ENCODE peak calls at places on chromosomes 4 and X, in eight cellular contexts. One of them, this sample, is unnamed.

GRCh38 chr4:128869801-128870509 is 60.5 kb downstream of the JADE1 start:
- DNase-seq in AG08396: no peak
- DNase-seq in iris pigment epithelial cell: no peak
- DNase-seq in epithelial cell of esophagus: peak
- DNase-seq in amniotic stem cell: no peak
- DNase-seq in T follicular helper cell: no peak
- DNase-seq in AG04450: no peak
- DNase-seq in NT2/D1: no peak
- DNase-seq in this sample: no peak

GRCh38 chr4:120850048-120850599 is 72.4 kb downstream of the PRDM5 start:
- DNase-seq in AG08396: peak
- DNase-seq in iris pigment epithelial cell: peak
- DNase-seq in epithelial cell of esophagus: no peak
- DNase-seq in amniotic stem cell: peak
- DNase-seq in T follicular helper cell: no peak
- DNase-seq in AG04450: no peak
- DNase-seq in NT2/D1: no peak
- DNase-seq in this sample: no peak

GRCh38 chrX:114774691-114775090 is 190.8 kb downstream of the HTR2C start:
- DNase-seq in AG08396: no peak
- DNase-seq in iris pigment epithelial cell: peak
- DNase-seq in epithelial cell of esophagus: peak
- DNase-seq in amniotic stem cell: no peak
- DNase-seq in T follicular helper cell: no peak
- DNase-seq in AG04450: no peak
- DNase-seq in NT2/D1: peak
- DNase-seq in this sample: no peak

GRCh38 chr4:78138252-78138651 is 81.1 kb downstream of the FRAS1 start:
- DNase-seq in AG08396: no peak
- DNase-seq in iris pigment epithelial cell: no peak
- DNase-seq in epithelial cell of esophagus: no peak
- DNase-seq in amniotic stem cell: no peak
- DNase-seq in T follicular helper cell: no peak
- DNase-seq in AG04450: no peak
- DNase-seq in NT2/D1: no peak
- DNase-seq in this sample: no peak

GRCh38 chrX:153992180-153992579 is 19.6 kb downstream of the TMEM187 start:
- DNase-seq in AG08396: no peak
- DNase-seq in iris pigment epithelial cell: no peak
- DNase-seq in epithelial cell of esophagus: no peak
- DNase-seq in amniotic stem cell: no peak
- DNase-seq in T follicular helper cell: no peak
- DNase-seq in AG04450: no peak
- DNase-seq in NT2/D1: no peak
- DNase-seq in this sample: no peak

GRCh38 chr4:127881565-127881869 is 824 bp downstream of the PLK4 start:
- DNase-seq in AG08396: no peak
- DNase-seq in iris pigment epithelial cell: no peak
- DNase-seq in epithelial cell of esophagus: no peak
- DNase-seq in amniotic stem cell: no peak
- DNase-seq in T follicular helper cell: no peak
- DNase-seq in AG04450: no peak
- DNase-seq in NT2/D1: no peak
- DNase-seq in this sample: no peak

GRCh38 chrX:85244411-85245210 is 820 bp downstream of the ZNF711 start:
- DNase-seq in AG08396: peak
- DNase-seq in iris pigment epithelial cell: peak
- DNase-seq in epithelial cell of esophagus: no peak
- DNase-seq in amniotic stem cell: no peak
- DNase-seq in T follicular helper cell: no peak
- DNase-seq in AG04450: no peak
- DNase-seq in NT2/D1: no peak
- DNase-seq in this sample: no peak

GRCh38 chr4:7738458-7739076 is 201.1 kb downstream of the AFAP1 start:
- DNase-seq in AG08396: no peak
- DNase-seq in iris pigment epithelial cell: no peak
- DNase-seq in epithelial cell of esophagus: no peak
- DNase-seq in amniotic stem cell: no peak
- DNase-seq in T follicular helper cell: no peak
- DNase-seq in AG04450: no peak
- DNase-seq in NT2/D1: no peak
- DNase-seq in this sample: no peak

GRCh38 chr4:120842046-120842445 is 80.5 kb downstream of the PRDM5 start:
- DNase-seq in AG08396: peak
- DNase-seq in iris pigment epithelial cell: peak
- DNase-seq in epithelial cell of esophagus: no peak
- DNase-seq in amniotic stem cell: no peak
- DNase-seq in T follicular helper cell: no peak
- DNase-seq in AG04450: peak
- DNase-seq in NT2/D1: no peak
- DNase-seq in this sample: no peak

GRCh38 chr4:157291071-157291470 is 70.5 kb downstream of the GRIA2 start:
- DNase-seq in AG08396: no peak
- DNase-seq in iris pigment epithelial cell: no peak
- DNase-seq in epithelial cell of esophagus: no peak
- DNase-seq in amniotic stem cell: no peak
- DNase-seq in T follicular helper cell: no peak
- DNase-seq in AG04450: no peak
- DNase-seq in NT2/D1: no peak
- DNase-seq in this sample: no peak

GRCh38 chr4:53100801-53101581 is 238.9 kb downstream of the RASL11B start:
- DNase-seq in AG08396: no peak
- DNase-seq in iris pigment epithelial cell: peak
- DNase-seq in epithelial cell of esophagus: peak
- DNase-seq in amniotic stem cell: peak
- DNase-seq in T follicular helper cell: no peak
- DNase-seq in AG04450: no peak
- DNase-seq in NT2/D1: no peak
- DNase-seq in this sample: no peak

GRCh38 chr4:54277691-54278090 is 48.6 kb downstream of the PDGFRA start:
- DNase-seq in AG08396: peak
- DNase-seq in iris pigment epithelial cell: peak
- DNase-seq in epithelial cell of esophagus: peak
- DNase-seq in amniotic stem cell: peak
- DNase-seq in T follicular helper cell: no peak
- DNase-seq in AG04450: peak
- DNase-seq in NT2/D1: no peak
- DNase-seq in this sample: no peak

GRCh38 chrX:155134255-155134654 is 62.9 kb downstream of the BRCC3 start:
- DNase-seq in AG08396: no peak
- DNase-seq in iris pigment epithelial cell: no peak
- DNase-seq in epithelial cell of esophagus: no peak
- DNase-seq in amniotic stem cell: no peak
- DNase-seq in T follicular helper cell: no peak
- DNase-seq in AG04450: no peak
- DNase-seq in NT2/D1: no peak
- DNase-seq in this sample: no peak

GRCh38 chrX:136656596-136656995 is 8.6 kb downstream of the CD40LG start:
- DNase-seq in AG08396: no peak
- DNase-seq in iris pigment epithelial cell: no peak
- DNase-seq in epithelial cell of esophagus: no peak
- DNase-seq in amniotic stem cell: no peak
- DNase-seq in T follicular helper cell: no peak
- DNase-seq in AG04450: no peak
- DNase-seq in NT2/D1: no peak
- DNase-seq in this sample: no peak

GRCh38 chrX:41970419-41970818 is 47.1 kb upstream of the CASK start:
- DNase-seq in AG08396: no peak
- DNase-seq in iris pigment epithelial cell: no peak
- DNase-seq in epithelial cell of esophagus: no peak
- DNase-seq in amniotic stem cell: no peak
- DNase-seq in T follicular helper cell: no peak
- DNase-seq in AG04450: no peak
- DNase-seq in NT2/D1: no peak
- DNase-seq in this sample: no peak

GRCh38 chr4:8770518-8771257 is 101.0 kb downstream of the HMX1 start:
- DNase-seq in AG08396: no peak
- DNase-seq in iris pigment epithelial cell: no peak
- DNase-seq in epithelial cell of esophagus: no peak
- DNase-seq in amniotic stem cell: no peak
- DNase-seq in T follicular helper cell: no peak
- DNase-seq in AG04450: no peak
- DNase-seq in NT2/D1: no peak
- DNase-seq in this sample: no peak

GRCh38 chr4:83708500-83709175 is 172.7 kb downstream of the GPAT3 start:
- DNase-seq in AG08396: no peak
- DNase-seq in iris pigment epithelial cell: no peak
- DNase-seq in epithelial cell of esophagus: no peak
- DNase-seq in amniotic stem cell: no peak
- DNase-seq in T follicular helper cell: no peak
- DNase-seq in AG04450: no peak
- DNase-seq in NT2/D1: peak
- DNase-seq in this sample: no peak

GRCh38 chr4:56976878-56977320 is 507 bp downstream of the NOA1 start:
- DNase-seq in AG08396: peak
- DNase-seq in iris pigment epithelial cell: peak
- DNase-seq in epithelial cell of esophagus: peak
- DNase-seq in amniotic stem cell: no peak
- DNase-seq in T follicular helper cell: peak
- DNase-seq in AG04450: no peak
- DNase-seq in NT2/D1: no peak
- DNase-seq in this sample: peak

GRCh38 chrX:22024577-22024976 is 7.5 kb upstream of the PHEX start:
- DNase-seq in AG08396: no peak
- DNase-seq in iris pigment epithelial cell: no peak
- DNase-seq in epithelial cell of esophagus: no peak
- DNase-seq in amniotic stem cell: no peak
- DNase-seq in T follicular helper cell: no peak
- DNase-seq in AG04450: no peak
- DNase-seq in NT2/D1: no peak
- DNase-seq in this sample: no peak

GRCh38 chr4:106032851-106033286 is 137.6 kb downstream of the NPNT start:
- DNase-seq in AG08396: no peak
- DNase-seq in iris pigment epithelial cell: no peak
- DNase-seq in epithelial cell of esophagus: peak
- DNase-seq in amniotic stem cell: no peak
- DNase-seq in T follicular helper cell: no peak
- DNase-seq in AG04450: no peak
- DNase-seq in NT2/D1: no peak
- DNase-seq in this sample: no peak

GRCh38 chr4:128322986-128323385 is 35.4 kb upstream of the PGRMC2 start:
- DNase-seq in AG08396: peak
- DNase-seq in iris pigment epithelial cell: peak
- DNase-seq in epithelial cell of esophagus: peak
- DNase-seq in amniotic stem cell: no peak
- DNase-seq in T follicular helper cell: no peak
- DNase-seq in AG04450: no peak
- DNase-seq in NT2/D1: no peak
- DNase-seq in this sample: no peak

GRCh38 chr4:38030023-38030422 is 69.8 kb downstream of the PTTG2 start:
- DNase-seq in AG08396: no peak
- DNase-seq in iris pigment epithelial cell: peak
- DNase-seq in epithelial cell of esophagus: peak
- DNase-seq in amniotic stem cell: no peak
- DNase-seq in T follicular helper cell: no peak
- DNase-seq in AG04450: no peak
- DNase-seq in NT2/D1: no peak
- DNase-seq in this sample: no peak

GRCh38 chr4:80202784-80203553 is 5.7 kb downstream of the PRDM8 start:
- DNase-seq in AG08396: no peak
- DNase-seq in iris pigment epithelial cell: peak
- DNase-seq in epithelial cell of esophagus: peak
- DNase-seq in amniotic stem cell: no peak
- DNase-seq in T follicular helper cell: peak
- DNase-seq in AG04450: no peak
- DNase-seq in NT2/D1: no peak
- DNase-seq in this sample: no peak

GRCh38 chr4:185183622-185184281 is 20.0 kb downstream of the CFAP97 start:
- DNase-seq in AG08396: peak
- DNase-seq in iris pigment epithelial cell: peak
- DNase-seq in epithelial cell of esophagus: peak
- DNase-seq in amniotic stem cell: peak
- DNase-seq in T follicular helper cell: peak
- DNase-seq in AG04450: peak
- DNase-seq in NT2/D1: peak
- DNase-seq in this sample: peak

GRCh38 chrX:39827959-39828358 is 269.8 kb downstream of the BCOR start:
- DNase-seq in AG08396: no peak
- DNase-seq in iris pigment epithelial cell: no peak
- DNase-seq in epithelial cell of esophagus: no peak
- DNase-seq in amniotic stem cell: no peak
- DNase-seq in T follicular helper cell: no peak
- DNase-seq in AG04450: no peak
- DNase-seq in NT2/D1: no peak
- DNase-seq in this sample: no peak

GRCh38 chrX:3598696-3599095 is 114.8 kb downstream of the PRKX start:
- DNase-seq in AG08396: no peak
- DNase-seq in iris pigment epithelial cell: no peak
- DNase-seq in epithelial cell of esophagus: no peak
- DNase-seq in amniotic stem cell: no peak
- DNase-seq in T follicular helper cell: no peak
- DNase-seq in AG04450: no peak
- DNase-seq in NT2/D1: no peak
- DNase-seq in this sample: no peak

GRCh38 chr4:145881991-145882390 is 56.6 kb downstream of the ZNF827 start:
- DNase-seq in AG08396: no peak
- DNase-seq in iris pigment epithelial cell: no peak
- DNase-seq in epithelial cell of esophagus: peak
- DNase-seq in amniotic stem cell: no peak
- DNase-seq in T follicular helper cell: no peak
- DNase-seq in AG04450: no peak
- DNase-seq in NT2/D1: no peak
- DNase-seq in this sample: peak

GRCh38 chr4:124337874-124338273 is 374.7 kb downstream of the ANKRD50 start:
- DNase-seq in AG08396: no peak
- DNase-seq in iris pigment epithelial cell: peak
- DNase-seq in epithelial cell of esophagus: no peak
- DNase-seq in amniotic stem cell: no peak
- DNase-seq in T follicular helper cell: no peak
- DNase-seq in AG04450: no peak
- DNase-seq in NT2/D1: no peak
- DNase-seq in this sample: no peak

GRCh38 chrX:24694825-24695224 is 1.1 kb downstream of the POLA1 start:
- DNase-seq in AG08396: no peak
- DNase-seq in iris pigment epithelial cell: peak
- DNase-seq in epithelial cell of esophagus: no peak
- DNase-seq in amniotic stem cell: no peak
- DNase-seq in T follicular helper cell: no peak
- DNase-seq in AG04450: no peak
- DNase-seq in NT2/D1: no peak
- DNase-seq in this sample: no peak

This sample was measured in NCI-H510A.